ENCODE peak calls at places on chromosomes 11 and 22, in four cellular contexts. One of them, this sample, is unnamed.

GRCh38 chr22:31104869-31105268 is 2.5 kb downstream of the SELENOM start:
- DNase-seq in H7: peak; percentile 97
- DNase-seq in EL: no peak
- DNase-seq in MM.1S: no peak
- DNase-seq in this sample: no peak

GRCh38 chr11:70495351-70496310 is 97.3 kb downstream of the CTTN start:
- DNase-seq in EL: no peak
- DNase-seq in H7: no peak
- DNase-seq in MM.1S: no peak
- DNase-seq in this sample: no peak

GRCh38 chr11:110463153-110463552 is 33.4 kb downstream of the FDX1 start:
- DNase-seq in H7: peak; percentile 23
- DNase-seq in EL: peak; percentile 49
- DNase-seq in MM.1S: no peak
- DNase-seq in this sample: no peak

GRCh38 chr22:45072322-45072903 is 62.6 kb upstream of the PHF21B start:
- DNase-seq in H7: peak; percentile 89
- DNase-seq in MM.1S: no peak
- DNase-seq in EL: peak; percentile 86
- DNase-seq in this sample: no peak

GRCh38 chr11:120969993-120970392 is 53.9 kb upstream of the TBCEL start:
- DNase-seq in EL: no peak
- DNase-seq in MM.1S: no peak
- DNase-seq in H7: no peak
- DNase-seq in this sample: no peak

GRCh38 chr22:29477919-29478318 is 2.1 kb upstream of the NEFH start:
- DNase-seq in MM.1S: no peak
- DNase-seq in EL: no peak
- DNase-seq in H7: peak; percentile 59
- DNase-seq in this sample: no peak

GRCh38 chr11:7612056-7612660 is 61.1 kb downstream of the CYB5R2 start:
- DNase-seq in EL: no peak
- DNase-seq in H7: no peak
- DNase-seq in MM.1S: no peak
- DNase-seq in this sample: no peak

GRCh38 chr11:9594267-9595046 is 21.0 kb downstream of the WEE1 start:
- DNase-seq in H7: no peak
- DNase-seq in EL: peak; percentile 41
- DNase-seq in MM.1S: no peak
- DNase-seq in this sample: no peak

GRCh38 chr11:44811841-44812448 is 85.2 kb downstream of the TSPAN18 start:
- DNase-seq in H7: no peak
- DNase-seq in MM.1S: no peak
- DNase-seq in EL: no peak
- DNase-seq in this sample: no peak

GRCh38 chr22:38649841-38650522 is 6.2 kb downstream of the FAM227A start:
- DNase-seq in EL: no peak
- DNase-seq in MM.1S: no peak
- DNase-seq in H7: no peak
- DNase-seq in this sample: no peak

GRCh38 chr11:121391914-121392313 is 60.2 kb upstream of the SORL1 start:
- DNase-seq in MM.1S: no peak
- DNase-seq in EL: no peak
- DNase-seq in H7: no peak
- DNase-seq in this sample: no peak

GRCh38 chr11:113251281-113251680 is 63.1 kb upstream of the TTC12 start:
- DNase-seq in EL: no peak
- DNase-seq in H7: no peak
- DNase-seq in MM.1S: no peak
- DNase-seq in this sample: no peak

GRCh38 chr11:67572747-67573419 is 10.7 kb upstream of the GSTP1 start:
- DNase-seq in H7: peak; percentile 68
- DNase-seq in EL: peak; percentile 49
- DNase-seq in MM.1S: peak; percentile 63
- DNase-seq in this sample: peak; percentile 76

GRCh38 chr22:47094861-47095330 is 332.4 kb downstream of the TBC1D22A start:
- DNase-seq in H7: no peak
- DNase-seq in EL: peak; percentile 76
- DNase-seq in MM.1S: no peak
- DNase-seq in this sample: no peak

GRCh38 chr11:12170984-12171383 is 60.6 kb downstream of the MICAL2 start:
- DNase-seq in MM.1S: no peak
- DNase-seq in EL: no peak
- DNase-seq in H7: no peak
- DNase-seq in this sample: no peak

GRCh38 chr22:46024136-46024840 is 47.3 kb upstream of the WNT7B start:
- DNase-seq in EL: no peak
- DNase-seq in MM.1S: no peak
- DNase-seq in H7: peak; percentile 22
- DNase-seq in this sample: no peak

GRCh38 chr11:58632510-58632909 is 10.0 kb downstream of the CNTF start:
- DNase-seq in MM.1S: no peak
- DNase-seq in H7: no peak
- DNase-seq in EL: no peak
- DNase-seq in this sample: no peak

GRCh38 chr11:7525424-7525823 is 11.6 kb downstream of the PPFIBP2 start:
- DNase-seq in H7: no peak
- DNase-seq in MM.1S: no peak
- DNase-seq in EL: no peak
- DNase-seq in this sample: no peak

This sample was measured in HuH-7.5.